ENCODE peak calls at places on chromosomes 12 and 14, in six cellular contexts. One of them, this sample, is unnamed.
A peak's percentile ranks its signal among the peaks of the same experiment; 100 is the strongest.

GRCh38 chr14:80850197-80850814 is 91.2 kb downstream of the CEP128 start:
- DNase-seq in activated CD4-positive, alpha-beta T cell treated with anti-CD3 and anti-CD28 coated beads for 4 hours: no peak
- DNase-seq in epithelial cell of proximal tubule: peak; percentile 10
- DNase-seq in GM04503: no peak
- DNase-seq in glutamatergic neuron: no peak
- DNase-seq in choroid plexus epithelial cell: peak; percentile 74
- DNase-seq in this sample: no peak

GRCh38 chr12:92467886-92468285 is 234.9 kb upstream of the PLEKHG7 start:
- DNase-seq in glutamatergic neuron: no peak
- DNase-seq in GM04503: no peak
- DNase-seq in epithelial cell of proximal tubule: no peak
- DNase-seq in activated CD4-positive, alpha-beta T cell treated with anti-CD3 and anti-CD28 coated beads for 4 hours: no peak
- DNase-seq in choroid plexus epithelial cell: peak; percentile 28
- DNase-seq in this sample: no peak

GRCh38 chr14:63193236-63193635 is 11.0 kb upstream of the RHOJ start:
- DNase-seq in activated CD4-positive, alpha-beta T cell treated with anti-CD3 and anti-CD28 coated beads for 4 hours: no peak
- DNase-seq in glutamatergic neuron: no peak
- DNase-seq in GM04503: no peak
- DNase-seq in epithelial cell of proximal tubule: no peak
- DNase-seq in choroid plexus epithelial cell: no peak
- DNase-seq in this sample: no peak

GRCh38 chr12:93892431-93893210 is 215.4 kb downstream of the CRADD start:
- DNase-seq in activated CD4-positive, alpha-beta T cell treated with anti-CD3 and anti-CD28 coated beads for 4 hours: no peak
- DNase-seq in choroid plexus epithelial cell: no peak
- DNase-seq in glutamatergic neuron: peak; percentile 29
- DNase-seq in GM04503: no peak
- DNase-seq in epithelial cell of proximal tubule: no peak
- DNase-seq in this sample: no peak

GRCh38 chr14:90564496-90564895 is 167.7 kb downstream of the CALM1 start:
- DNase-seq in choroid plexus epithelial cell: no peak
- DNase-seq in GM04503: no peak
- DNase-seq in activated CD4-positive, alpha-beta T cell treated with anti-CD3 and anti-CD28 coated beads for 4 hours: no peak
- DNase-seq in glutamatergic neuron: no peak
- DNase-seq in epithelial cell of proximal tubule: no peak
- DNase-seq in this sample: no peak

GRCh38 chr14:23895480-23895879 is 58.1 kb upstream of the DHRS4 start:
- DNase-seq in GM04503: no peak
- DNase-seq in epithelial cell of proximal tubule: no peak
- DNase-seq in choroid plexus epithelial cell: peak; percentile 4
- DNase-seq in activated CD4-positive, alpha-beta T cell treated with anti-CD3 and anti-CD28 coated beads for 4 hours: no peak
- DNase-seq in glutamatergic neuron: no peak
- DNase-seq in this sample: no peak

GRCh38 chr12:56161677-56162351 is 3.7 kb downstream of the MYL6 start:
- DNase-seq in epithelial cell of proximal tubule: no peak
- DNase-seq in choroid plexus epithelial cell: no peak
- DNase-seq in activated CD4-positive, alpha-beta T cell treated with anti-CD3 and anti-CD28 coated beads for 4 hours: no peak
- DNase-seq in GM04503: no peak
- DNase-seq in glutamatergic neuron: no peak
- DNase-seq in this sample: no peak

GRCh38 chr12:66596189-66596588 is 82.7 kb downstream of the GRIP1 start:
- DNase-seq in activated CD4-positive, alpha-beta T cell treated with anti-CD3 and anti-CD28 coated beads for 4 hours: no peak
- DNase-seq in epithelial cell of proximal tubule: no peak
- DNase-seq in glutamatergic neuron: no peak
- DNase-seq in choroid plexus epithelial cell: peak; percentile 65
- DNase-seq in GM04503: no peak
- DNase-seq in this sample: no peak

GRCh38 chr12:1481919-1482318 is 112.5 kb downstream of the FBXL14 start:
- DNase-seq in activated CD4-positive, alpha-beta T cell treated with anti-CD3 and anti-CD28 coated beads for 4 hours: no peak
- DNase-seq in epithelial cell of proximal tubule: no peak
- DNase-seq in GM04503: no peak
- DNase-seq in choroid plexus epithelial cell: no peak
- DNase-seq in glutamatergic neuron: no peak
- DNase-seq in this sample: no peak

GRCh38 chr12:95201056-95201670 is 16.1 kb downstream of the FGD6 start:
- DNase-seq in GM04503: no peak
- DNase-seq in choroid plexus epithelial cell: peak; percentile 86
- DNase-seq in activated CD4-positive, alpha-beta T cell treated with anti-CD3 and anti-CD28 coated beads for 4 hours: no peak
- DNase-seq in epithelial cell of proximal tubule: no peak
- DNase-seq in glutamatergic neuron: no peak
- DNase-seq in this sample: no peak

GRCh38 chr12:39930066-39930465 is 175.8 kb downstream of the SLC2A13 start:
- DNase-seq in GM04503: no peak
- DNase-seq in glutamatergic neuron: no peak
- DNase-seq in epithelial cell of proximal tubule: no peak
- DNase-seq in choroid plexus epithelial cell: no peak
- DNase-seq in activated CD4-positive, alpha-beta T cell treated with anti-CD3 and anti-CD28 coated beads for 4 hours: no peak
- DNase-seq in this sample: no peak

GRCh38 chr12:110844551-110845395 is 2.0 kb upstream of the CCDC63 start:
- DNase-seq in GM04503: peak; percentile 27
- DNase-seq in glutamatergic neuron: no peak
- DNase-seq in activated CD4-positive, alpha-beta T cell treated with anti-CD3 and anti-CD28 coated beads for 4 hours: no peak
- DNase-seq in epithelial cell of proximal tubule: no peak
- DNase-seq in choroid plexus epithelial cell: no peak
- DNase-seq in this sample: no peak

GRCh38 chr12:78887008-78887407 is 22.4 kb downstream of the SYT1 start:
- DNase-seq in GM04503: peak; percentile 32
- DNase-seq in choroid plexus epithelial cell: peak; percentile 89
- DNase-seq in epithelial cell of proximal tubule: no peak
- DNase-seq in activated CD4-positive, alpha-beta T cell treated with anti-CD3 and anti-CD28 coated beads for 4 hours: no peak
- DNase-seq in glutamatergic neuron: no peak
- DNase-seq in this sample: no peak

GRCh38 chr14:91114079-91115065 is 499 bp downstream of the DGLUCY start:
- DNase-seq in GM04503: peak; percentile 25
- DNase-seq in epithelial cell of proximal tubule: no peak
- DNase-seq in activated CD4-positive, alpha-beta T cell treated with anti-CD3 and anti-CD28 coated beads for 4 hours: peak; percentile 63
- DNase-seq in glutamatergic neuron: no peak
- DNase-seq in choroid plexus epithelial cell: peak; percentile 81
- DNase-seq in this sample: peak; percentile 63

GRCh38 chr12:22631863-22632463 is 7.0 kb downstream of the ETNK1 start:
- DNase-seq in activated CD4-positive, alpha-beta T cell treated with anti-CD3 and anti-CD28 coated beads for 4 hours: no peak
- DNase-seq in GM04503: no peak
- DNase-seq in epithelial cell of proximal tubule: no peak
- DNase-seq in glutamatergic neuron: no peak
- DNase-seq in choroid plexus epithelial cell: peak; percentile 52
- DNase-seq in this sample: no peak

GRCh38 chr14:102046337-102047278 is 40.2 kb downstream of the HSP90AA1 start:
- DNase-seq in GM04503: peak; percentile 52
- DNase-seq in epithelial cell of proximal tubule: no peak
- DNase-seq in activated CD4-positive, alpha-beta T cell treated with anti-CD3 and anti-CD28 coated beads for 4 hours: no peak
- DNase-seq in choroid plexus epithelial cell: peak; percentile 28
- DNase-seq in glutamatergic neuron: peak; percentile 73
- DNase-seq in this sample: peak; percentile 29

GRCh38 chr14:39426605-39427004 is 5.6 kb downstream of the FBXO33 start:
- DNase-seq in choroid plexus epithelial cell: peak; percentile 89
- DNase-seq in activated CD4-positive, alpha-beta T cell treated with anti-CD3 and anti-CD28 coated beads for 4 hours: no peak
- DNase-seq in GM04503: peak; percentile 37
- DNase-seq in glutamatergic neuron: no peak
- DNase-seq in epithelial cell of proximal tubule: no peak
- DNase-seq in this sample: no peak

GRCh38 chr12:111308473-111308872 is 60.4 kb downstream of the PHETA1 start:
- DNase-seq in GM04503: no peak
- DNase-seq in activated CD4-positive, alpha-beta T cell treated with anti-CD3 and anti-CD28 coated beads for 4 hours: no peak
- DNase-seq in choroid plexus epithelial cell: no peak
- DNase-seq in epithelial cell of proximal tubule: no peak
- DNase-seq in glutamatergic neuron: no peak
- DNase-seq in this sample: no peak

GRCh38 chr14:80364274-80364673 is 153.0 kb upstream of the DIO2 start:
- DNase-seq in epithelial cell of proximal tubule: no peak
- DNase-seq in activated CD4-positive, alpha-beta T cell treated with anti-CD3 and anti-CD28 coated beads for 4 hours: no peak
- DNase-seq in glutamatergic neuron: no peak
- DNase-seq in choroid plexus epithelial cell: peak; percentile 70
- DNase-seq in GM04503: no peak
- DNase-seq in this sample: no peak

GRCh38 chr12:104643093-104643646 is 186.4 kb downstream of the CHST11 start:
- DNase-seq in glutamatergic neuron: no peak
- DNase-seq in GM04503: no peak
- DNase-seq in choroid plexus epithelial cell: no peak
- DNase-seq in epithelial cell of proximal tubule: no peak
- DNase-seq in activated CD4-positive, alpha-beta T cell treated with anti-CD3 and anti-CD28 coated beads for 4 hours: no peak
- DNase-seq in this sample: no peak

GRCh38 chr14:47365248-47365647 is 310.2 kb downstream of the MDGA2 start:
- DNase-seq in activated CD4-positive, alpha-beta T cell treated with anti-CD3 and anti-CD28 coated beads for 4 hours: no peak
- DNase-seq in GM04503: no peak
- DNase-seq in choroid plexus epithelial cell: no peak
- DNase-seq in epithelial cell of proximal tubule: no peak
- DNase-seq in glutamatergic neuron: no peak
- DNase-seq in this sample: no peak

GRCh38 chr12:24470050-24470449 is 478.9 kb downstream of the BCAT1 start:
- DNase-seq in choroid plexus epithelial cell: peak; percentile 64
- DNase-seq in activated CD4-positive, alpha-beta T cell treated with anti-CD3 and anti-CD28 coated beads for 4 hours: no peak
- DNase-seq in epithelial cell of proximal tubule: no peak
- DNase-seq in GM04503: no peak
- DNase-seq in glutamatergic neuron: no peak
- DNase-seq in this sample: no peak

GRCh38 chr12:32522322-32523221 is 123.2 kb downstream of the FGD4 start:
- DNase-seq in GM04503: no peak
- DNase-seq in choroid plexus epithelial cell: no peak
- DNase-seq in activated CD4-positive, alpha-beta T cell treated with anti-CD3 and anti-CD28 coated beads for 4 hours: no peak
- DNase-seq in epithelial cell of proximal tubule: no peak
- DNase-seq in glutamatergic neuron: no peak
- DNase-seq in this sample: no peak

GRCh38 chr12:31325524-31325875 is 450 bp downstream of the SINHCAF start:
- DNase-seq in activated CD4-positive, alpha-beta T cell treated with anti-CD3 and anti-CD28 coated beads for 4 hours: peak; percentile 48
- DNase-seq in glutamatergic neuron: no peak
- DNase-seq in choroid plexus epithelial cell: no peak
- DNase-seq in GM04503: no peak
- DNase-seq in epithelial cell of proximal tubule: no peak
- DNase-seq in this sample: peak; percentile 48

GRCh38 chr12:113247123-113248045 is 26.1 kb downstream of the TPCN1 start:
- DNase-seq in activated CD4-positive, alpha-beta T cell treated with anti-CD3 and anti-CD28 coated beads for 4 hours: no peak
- DNase-seq in GM04503: no peak
- DNase-seq in choroid plexus epithelial cell: peak; percentile 49
- DNase-seq in epithelial cell of proximal tubule: no peak
- DNase-seq in glutamatergic neuron: no peak
- DNase-seq in this sample: no peak

GRCh38 chr12:30753233-30753632 is 1.5 kb downstream of the CAPRIN2 start:
- DNase-seq in glutamatergic neuron: peak; percentile 60
- DNase-seq in choroid plexus epithelial cell: peak; percentile 55
- DNase-seq in activated CD4-positive, alpha-beta T cell treated with anti-CD3 and anti-CD28 coated beads for 4 hours: peak; percentile 4
- DNase-seq in epithelial cell of proximal tubule: no peak
- DNase-seq in GM04503: no peak
- DNase-seq in this sample: peak; percentile 23

GRCh38 chr12:102172436-102172835 is 25.2 kb downstream of the PMCH start:
- DNase-seq in epithelial cell of proximal tubule: no peak
- DNase-seq in choroid plexus epithelial cell: peak; percentile 90
- DNase-seq in glutamatergic neuron: no peak
- DNase-seq in GM04503: peak; percentile 49
- DNase-seq in activated CD4-positive, alpha-beta T cell treated with anti-CD3 and anti-CD28 coated beads for 4 hours: no peak
- DNase-seq in this sample: no peak

GRCh38 chr12:32946504-32947131 is 50.0 kb upstream of the PKP2 start:
- DNase-seq in choroid plexus epithelial cell: no peak
- DNase-seq in epithelial cell of proximal tubule: no peak
- DNase-seq in GM04503: no peak
- DNase-seq in glutamatergic neuron: no peak
- DNase-seq in activated CD4-positive, alpha-beta T cell treated with anti-CD3 and anti-CD28 coated beads for 4 hours: no peak
- DNase-seq in this sample: no peak

GRCh38 chr14:24857277-24857676 is 192.7 kb downstream of the STXBP6 start:
- DNase-seq in glutamatergic neuron: no peak
- DNase-seq in GM04503: no peak
- DNase-seq in activated CD4-positive, alpha-beta T cell treated with anti-CD3 and anti-CD28 coated beads for 4 hours: no peak
- DNase-seq in choroid plexus epithelial cell: no peak
- DNase-seq in epithelial cell of proximal tubule: no peak
- DNase-seq in this sample: no peak

GRCh38 chr14:22375321-22375930 is 213.6 kb downstream of the DAD1 start:
- DNase-seq in epithelial cell of proximal tubule: no peak
- DNase-seq in GM04503: no peak
- DNase-seq in choroid plexus epithelial cell: peak; percentile 86
- DNase-seq in glutamatergic neuron: no peak
- DNase-seq in activated CD4-positive, alpha-beta T cell treated with anti-CD3 and anti-CD28 coated beads for 4 hours: no peak
- DNase-seq in this sample: no peak

GRCh38 chr14:58513272-58513671 is 85.8 kb downstream of the KIAA0586 start:
- DNase-seq in GM04503: no peak
- DNase-seq in glutamatergic neuron: no peak
- DNase-seq in activated CD4-positive, alpha-beta T cell treated with anti-CD3 and anti-CD28 coated beads for 4 hours: no peak
- DNase-seq in epithelial cell of proximal tubule: no peak
- DNase-seq in choroid plexus epithelial cell: no peak
- DNase-seq in this sample: no peak

GRCh38 chr12:121579981-121580868 is 598 bp downstream of the KDM2B start:
- DNase-seq in GM04503: no peak
- DNase-seq in choroid plexus epithelial cell: peak; percentile 55
- DNase-seq in activated CD4-positive, alpha-beta T cell treated with anti-CD3 and anti-CD28 coated beads for 4 hours: peak; percentile 63
- DNase-seq in epithelial cell of proximal tubule: no peak
- DNase-seq in glutamatergic neuron: peak; percentile 76
- DNase-seq in this sample: peak; percentile 80

GRCh38 chr12:93115646-93116045 is 186.6 kb upstream of the EEA1 start:
- DNase-seq in activated CD4-positive, alpha-beta T cell treated with anti-CD3 and anti-CD28 coated beads for 4 hours: no peak
- DNase-seq in choroid plexus epithelial cell: no peak
- DNase-seq in GM04503: no peak
- DNase-seq in epithelial cell of proximal tubule: no peak
- DNase-seq in glutamatergic neuron: no peak
- DNase-seq in this sample: no peak

GRCh38 chr12:132046561-132046960 is 96.8 kb downstream of the EP400 start:
- DNase-seq in glutamatergic neuron: no peak
- DNase-seq in epithelial cell of proximal tubule: no peak
- DNase-seq in activated CD4-positive, alpha-beta T cell treated with anti-CD3 and anti-CD28 coated beads for 4 hours: no peak
- DNase-seq in choroid plexus epithelial cell: peak; percentile 97
- DNase-seq in GM04503: peak; percentile 67
- DNase-seq in this sample: no peak

GRCh38 chr14:90536092-90536491 is 139.3 kb downstream of the CALM1 start:
- DNase-seq in epithelial cell of proximal tubule: no peak
- DNase-seq in activated CD4-positive, alpha-beta T cell treated with anti-CD3 and anti-CD28 coated beads for 4 hours: no peak
- DNase-seq in glutamatergic neuron: no peak
- DNase-seq in GM04503: no peak
- DNase-seq in choroid plexus epithelial cell: no peak
- DNase-seq in this sample: no peak

GRCh38 chr12:51622564-51622963 is 31.5 kb downstream of the SCN8A start:
- DNase-seq in choroid plexus epithelial cell: peak; percentile 38
- DNase-seq in glutamatergic neuron: no peak
- DNase-seq in GM04503: no peak
- DNase-seq in activated CD4-positive, alpha-beta T cell treated with anti-CD3 and anti-CD28 coated beads for 4 hours: no peak
- DNase-seq in epithelial cell of proximal tubule: no peak
- DNase-seq in this sample: no peak

GRCh38 chr12:81668475-81668874 is 90.7 kb downstream of the PPFIA2 start:
- DNase-seq in activated CD4-positive, alpha-beta T cell treated with anti-CD3 and anti-CD28 coated beads for 4 hours: no peak
- DNase-seq in GM04503: peak; percentile 21
- DNase-seq in epithelial cell of proximal tubule: peak; percentile 56
- DNase-seq in choroid plexus epithelial cell: peak; percentile 91
- DNase-seq in glutamatergic neuron: no peak
- DNase-seq in this sample: no peak

GRCh38 chr14:104688755-104689619 is at the start of gene INF2:
- DNase-seq in glutamatergic neuron: peak; percentile 37
- DNase-seq in activated CD4-positive, alpha-beta T cell treated with anti-CD3 and anti-CD28 coated beads for 4 hours: peak; percentile 64
- DNase-seq in epithelial cell of proximal tubule: no peak
- DNase-seq in GM04503: no peak
- DNase-seq in choroid plexus epithelial cell: peak; percentile 51
- DNase-seq in this sample: peak; percentile 61

GRCh38 chr12:59719701-59720100 is 123.9 kb downstream of the SLC16A7 start:
- DNase-seq in activated CD4-positive, alpha-beta T cell treated with anti-CD3 and anti-CD28 coated beads for 4 hours: no peak
- DNase-seq in GM04503: no peak
- DNase-seq in epithelial cell of proximal tubule: no peak
- DNase-seq in glutamatergic neuron: no peak
- DNase-seq in choroid plexus epithelial cell: no peak
- DNase-seq in this sample: no peak

This sample was measured in activated T-cell treated with anti-CD3 and anti-CD28 coated beads, Interleukin-2, amount 50 U/mL, for 1 hour.